ENCODE peak calls at places on chromosomes 6 and 20, in ten cellular contexts. One of them, this sample, is unnamed.
A peak's percentile ranks its signal among the peaks of the same experiment; 100 is the strongest.

GRCh38 chr6:36848658-36849441 is 9.6 kb upstream of the CPNE5 start:
- DNase-seq in suprapubic skin: peak; percentile 66
- DNase-seq in esophagus muscularis mucosa: no peak
- DNase-seq in Peyer's patch: no peak
- DNase-seq in ovary: no peak
- DNase-seq in heart left ventricle: peak; percentile 69
- DNase-seq in body of pancreas: peak; percentile 83
- DNase-seq in adrenal gland: peak; percentile 73
- DNase-seq in A549: no peak
- DNase-seq in HCT116: no peak
- DNase-seq in this sample: peak; percentile 64

GRCh38 chr20:12306107-12306506 is 388.4 kb downstream of the BTBD3 start:
- DNase-seq in suprapubic skin: no peak
- DNase-seq in esophagus muscularis mucosa: no peak
- DNase-seq in Peyer's patch: no peak
- DNase-seq in ovary: no peak
- DNase-seq in heart left ventricle: no peak
- DNase-seq in body of pancreas: no peak
- DNase-seq in adrenal gland: no peak
- DNase-seq in A549: no peak
- DNase-seq in HCT116: no peak
- DNase-seq in this sample: peak; percentile 1

GRCh38 chr20:62652051-62652893 is 10.0 kb downstream of the SLCO4A1 start:
- DNase-seq in suprapubic skin: peak; percentile 96
- DNase-seq in esophagus muscularis mucosa: peak; percentile 98
- DNase-seq in Peyer's patch: peak; percentile 93
- DNase-seq in ovary: peak; percentile 93
- DNase-seq in heart left ventricle: peak; percentile 94
- DNase-seq in body of pancreas: peak; percentile 97
- DNase-seq in adrenal gland: peak; percentile 97
- DNase-seq in A549: peak; percentile 88
- DNase-seq in HCT116: peak; percentile 33
- DNase-seq in this sample: no peak

GRCh38 chr20:38143238-38143645 is 21.8 kb downstream of the TGM2 start:
- DNase-seq in suprapubic skin: no peak
- DNase-seq in esophagus muscularis mucosa: no peak
- DNase-seq in Peyer's patch: no peak
- DNase-seq in ovary: no peak
- DNase-seq in heart left ventricle: no peak
- DNase-seq in body of pancreas: peak; percentile 37
- DNase-seq in adrenal gland: no peak
- DNase-seq in A549: peak; percentile 93
- DNase-seq in HCT116: no peak
- DNase-seq in this sample: no peak

GRCh38 chr6:44224154-44224977 is 971 bp downstream of the SLC29A1 start:
- DNase-seq in suprapubic skin: no peak
- DNase-seq in esophagus muscularis mucosa: no peak
- DNase-seq in Peyer's patch: no peak
- DNase-seq in ovary: peak; percentile 41
- DNase-seq in heart left ventricle: no peak
- DNase-seq in body of pancreas: no peak
- DNase-seq in adrenal gland: peak; percentile 48
- DNase-seq in A549: no peak
- DNase-seq in HCT116: no peak
- DNase-seq in this sample: peak; percentile 70

GRCh38 chr20:62824476-62825287 is 7.8 kb downstream of the COL9A3 start:
- DNase-seq in suprapubic skin: no peak
- DNase-seq in esophagus muscularis mucosa: no peak
- DNase-seq in Peyer's patch: peak; percentile 72
- DNase-seq in ovary: peak; percentile 47
- DNase-seq in heart left ventricle: no peak
- DNase-seq in body of pancreas: no peak
- DNase-seq in adrenal gland: no peak
- DNase-seq in A549: no peak
- DNase-seq in HCT116: no peak
- DNase-seq in this sample: peak; percentile 88

GRCh38 chr6:157513004-157513603 is 132.1 kb downstream of the ZDHHC14 start:
- DNase-seq in suprapubic skin: no peak
- DNase-seq in esophagus muscularis mucosa: no peak
- DNase-seq in Peyer's patch: no peak
- DNase-seq in ovary: no peak
- DNase-seq in heart left ventricle: no peak
- DNase-seq in body of pancreas: peak; percentile 12
- DNase-seq in adrenal gland: no peak
- DNase-seq in A549: no peak
- DNase-seq in HCT116: no peak
- DNase-seq in this sample: no peak

GRCh38 chr20:17431621-17432364 is 99.4 kb downstream of the BFSP1 start:
- DNase-seq in suprapubic skin: no peak
- DNase-seq in esophagus muscularis mucosa: no peak
- DNase-seq in Peyer's patch: peak; percentile 23
- DNase-seq in ovary: peak; percentile 74
- DNase-seq in heart left ventricle: peak; percentile 16
- DNase-seq in body of pancreas: peak; percentile 44
- DNase-seq in adrenal gland: peak; percentile 80
- DNase-seq in A549: peak; percentile 63
- DNase-seq in HCT116: peak; percentile 19
- DNase-seq in this sample: peak; percentile 54

GRCh38 chr6:42742116-42742894 is 3.6 kb downstream of the TBCC start:
- DNase-seq in suprapubic skin: no peak
- DNase-seq in esophagus muscularis mucosa: no peak
- DNase-seq in Peyer's patch: no peak
- DNase-seq in ovary: no peak
- DNase-seq in heart left ventricle: no peak
- DNase-seq in body of pancreas: peak; percentile 25
- DNase-seq in adrenal gland: no peak
- DNase-seq in A549: no peak
- DNase-seq in HCT116: no peak
- DNase-seq in this sample: peak; percentile 27

GRCh38 chr6:73722318-73723060 is 26.5 kb downstream of the CD109 start:
- DNase-seq in suprapubic skin: no peak
- DNase-seq in esophagus muscularis mucosa: no peak
- DNase-seq in Peyer's patch: no peak
- DNase-seq in ovary: no peak
- DNase-seq in heart left ventricle: no peak
- DNase-seq in body of pancreas: no peak
- DNase-seq in adrenal gland: no peak
- DNase-seq in A549: no peak
- DNase-seq in HCT116: no peak
- DNase-seq in this sample: no peak

GRCh38 chr20:37990571-37991151 is 42.6 kb downstream of the TTI1 start:
- DNase-seq in suprapubic skin: peak; percentile 74
- DNase-seq in esophagus muscularis mucosa: no peak
- DNase-seq in Peyer's patch: peak; percentile 89
- DNase-seq in ovary: no peak
- DNase-seq in heart left ventricle: peak; percentile 59
- DNase-seq in body of pancreas: peak; percentile 70
- DNase-seq in adrenal gland: peak; percentile 83
- DNase-seq in A549: peak; percentile 52
- DNase-seq in HCT116: no peak
- DNase-seq in this sample: peak; percentile 95

GRCh38 chr6:29850011-29850553 is 22.5 kb downstream of the HLA-G start:
- DNase-seq in suprapubic skin: no peak
- DNase-seq in esophagus muscularis mucosa: no peak
- DNase-seq in Peyer's patch: peak; percentile 54
- DNase-seq in ovary: no peak
- DNase-seq in heart left ventricle: no peak
- DNase-seq in body of pancreas: peak; percentile 23
- DNase-seq in adrenal gland: no peak
- DNase-seq in A549: no peak
- DNase-seq in HCT116: no peak
- DNase-seq in this sample: no peak

DNA sequence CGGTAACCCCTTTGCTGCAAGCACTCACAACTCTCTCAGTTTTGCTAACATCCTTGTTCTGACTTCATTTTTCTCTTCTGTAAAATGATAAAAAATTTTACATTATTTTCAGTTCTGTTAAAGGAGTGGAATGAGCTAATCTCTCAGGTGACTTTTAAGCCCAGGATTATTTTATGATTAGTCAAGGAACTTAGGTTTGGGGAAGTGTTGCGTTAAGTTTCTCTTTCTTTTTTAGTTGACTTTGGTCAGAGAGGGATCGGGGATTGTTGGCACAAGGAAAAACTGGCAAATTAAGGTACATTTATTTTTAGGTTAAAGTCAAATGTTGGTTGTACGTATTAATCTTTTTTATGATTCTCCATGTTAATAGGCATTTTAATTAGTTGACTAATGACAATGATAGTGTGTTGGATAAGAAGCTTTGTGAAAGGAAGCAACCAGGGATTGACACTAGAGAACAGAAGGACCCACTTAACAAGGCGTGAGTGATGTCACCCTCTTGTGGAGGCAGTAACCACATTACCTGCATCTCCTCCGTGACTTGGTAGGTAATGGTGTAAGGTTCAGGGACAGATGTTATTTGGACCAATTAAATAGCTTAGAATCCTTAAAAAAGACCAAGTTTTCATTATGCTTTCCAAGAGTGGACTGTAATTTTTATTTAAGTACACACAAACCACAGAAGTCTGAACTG is 31.6 kb downstream of the CD83 start:
- DNase-seq in suprapubic skin: no peak
- DNase-seq in esophagus muscularis mucosa: no peak
- DNase-seq in Peyer's patch: no peak
- DNase-seq in ovary: no peak
- DNase-seq in heart left ventricle: no peak
- DNase-seq in body of pancreas: no peak
- DNase-seq in adrenal gland: no peak
- DNase-seq in A549: no peak
- DNase-seq in HCT116: no peak
- DNase-seq in this sample: no peak
- TF ChIP-seq CTCF in suprapubic skin: no peak
- TF ChIP-seq CTCF in esophagus muscularis mucosa: no peak
- TF ChIP-seq CTCF in Peyer's patch: no peak
- TF ChIP-seq CTCF in ovary: no peak
- TF ChIP-seq CTCF in heart left ventricle: no peak
- TF ChIP-seq CTCF in body of pancreas: no peak
- TF ChIP-seq CTCF in adrenal gland: no peak
- TF ChIP-seq CTCF in A549: no peak
- TF ChIP-seq CTCF in HCT116: no peak
- TF ChIP-seq CTCF in this sample: no peak

DNA sequence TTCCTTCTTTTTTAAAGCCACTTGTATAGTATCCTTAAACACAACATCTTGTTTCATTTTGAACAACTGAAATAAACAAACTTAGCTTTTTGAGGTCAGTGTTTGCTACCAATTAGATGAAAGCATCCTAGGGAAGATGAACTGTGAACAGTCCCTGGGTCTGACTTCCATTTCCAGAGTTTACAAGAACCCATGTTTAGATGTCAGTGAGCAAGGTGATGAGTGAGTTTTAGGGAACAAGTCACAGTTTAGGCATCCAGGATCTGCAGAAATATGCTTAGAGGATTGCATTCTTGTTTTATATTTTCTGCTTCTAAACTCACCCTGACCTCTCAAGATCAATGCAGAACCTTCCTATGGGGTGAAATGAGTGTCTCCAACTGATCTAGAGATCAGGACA is 3.0 kb downstream of the ZC2HC1B start:
- DNase-seq in suprapubic skin: no peak
- DNase-seq in esophagus muscularis mucosa: no peak
- DNase-seq in Peyer's patch: no peak
- DNase-seq in ovary: no peak
- DNase-seq in heart left ventricle: no peak
- DNase-seq in body of pancreas: no peak
- DNase-seq in adrenal gland: no peak
- DNase-seq in A549: no peak
- DNase-seq in HCT116: no peak
- DNase-seq in this sample: no peak
- TF ChIP-seq POLR2A in suprapubic skin: no peak
- TF ChIP-seq POLR2A in esophagus muscularis mucosa: no peak
- TF ChIP-seq POLR2A in Peyer's patch: no peak
- TF ChIP-seq POLR2A in ovary: no peak
- TF ChIP-seq POLR2A in heart left ventricle: no peak
- TF ChIP-seq POLR2A in body of pancreas: no peak
- TF ChIP-seq POLR2A in adrenal gland: no peak
- TF ChIP-seq POLR2A in A549: no peak
- TF ChIP-seq POLR2A in HCT116: no peak
- TF ChIP-seq POLR2A in this sample: no peak

DNA sequence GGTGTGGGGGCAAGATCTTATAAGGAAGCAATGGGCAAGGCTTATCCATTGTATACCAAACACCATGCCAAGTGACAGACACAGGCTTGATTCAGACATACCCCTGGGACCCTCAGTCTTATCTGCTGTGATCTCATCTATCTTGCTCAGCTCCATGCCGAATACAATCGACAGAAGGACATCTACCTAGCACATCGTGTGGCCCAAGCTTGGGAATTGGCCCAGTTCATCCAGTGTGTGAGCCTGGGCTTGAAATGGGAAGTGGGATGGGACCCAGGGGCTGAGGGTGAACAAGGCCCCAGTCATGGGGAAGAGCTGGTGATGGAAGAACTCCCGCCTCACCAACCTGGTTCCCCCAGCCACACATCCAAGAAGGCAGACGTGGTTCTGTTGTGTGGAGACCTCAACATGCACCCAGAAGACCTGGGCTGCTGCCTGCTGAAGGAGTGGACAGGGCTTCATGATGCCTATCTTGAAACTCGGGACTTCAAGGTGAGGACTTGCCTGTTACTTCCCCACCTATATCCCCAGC is 1.9 kb downstream of the SMPD2 start:
- DNase-seq in suprapubic skin: no peak
- DNase-seq in esophagus muscularis mucosa: no peak
- DNase-seq in Peyer's patch: no peak
- DNase-seq in ovary: no peak
- DNase-seq in heart left ventricle: no peak
- DNase-seq in body of pancreas: no peak
- DNase-seq in adrenal gland: no peak
- DNase-seq in A549: no peak
- DNase-seq in HCT116: no peak
- DNase-seq in this sample: no peak
- H3K4me3 ChIP-seq in suprapubic skin: no peak overlapping the region
- H3K4me3 ChIP-seq in esophagus muscularis mucosa: no peak overlapping the region
- H3K4me3 ChIP-seq in Peyer's patch: no peak overlapping the region
- H3K4me3 ChIP-seq in ovary: no peak overlapping the region
- H3K4me3 ChIP-seq in heart left ventricle: no peak overlapping the region
- H3K4me3 ChIP-seq in body of pancreas: no peak overlapping the region
- H3K4me3 ChIP-seq in adrenal gland: no peak overlapping the region
- H3K4me3 ChIP-seq in A549: no peak overlapping the region
- H3K4me3 ChIP-seq in HCT116: no peak overlapping the region
- H3K4me3 ChIP-seq in this sample: no peak overlapping the region

DNA sequence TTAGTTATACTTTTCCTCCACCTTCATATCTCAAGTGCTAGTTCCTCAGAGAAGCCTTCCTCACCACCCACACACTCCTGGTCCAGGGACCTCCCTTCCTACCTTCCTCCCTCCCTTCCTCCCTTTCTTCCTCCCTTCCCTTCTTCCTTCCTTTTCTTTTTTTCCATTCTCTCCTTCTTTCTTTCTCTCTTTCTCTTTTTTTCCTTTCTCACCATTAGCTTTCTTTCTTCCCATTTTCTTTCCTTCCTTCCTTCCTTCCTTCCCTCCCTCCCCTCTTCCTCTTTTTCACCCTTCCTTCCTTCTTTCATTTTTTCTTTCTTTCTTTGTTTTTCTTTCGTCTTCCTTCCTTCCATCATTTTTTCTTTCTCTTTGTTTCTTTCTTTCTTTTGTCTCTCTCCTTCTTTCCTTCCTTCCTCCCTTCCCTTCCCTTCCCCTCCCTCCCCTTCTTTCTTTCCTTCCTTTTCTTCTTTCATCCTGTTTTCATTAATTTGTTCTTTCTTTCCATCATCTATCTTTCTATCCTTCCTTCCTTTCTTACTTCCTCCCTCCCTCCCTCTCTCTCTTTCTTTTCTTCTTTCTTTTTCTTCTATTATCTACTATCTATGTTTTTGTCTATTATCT is 416.0 kb downstream of the PLCB1 start:
- DNase-seq in suprapubic skin: no peak
- DNase-seq in esophagus muscularis mucosa: no peak
- DNase-seq in Peyer's patch: no peak
- DNase-seq in ovary: no peak
- DNase-seq in heart left ventricle: no peak
- DNase-seq in body of pancreas: no peak
- DNase-seq in adrenal gland: no peak
- DNase-seq in A549: no peak
- DNase-seq in HCT116: no peak
- DNase-seq in this sample: no peak
- TF ChIP-seq CTCF in suprapubic skin: no peak
- TF ChIP-seq CTCF in esophagus muscularis mucosa: no peak
- TF ChIP-seq CTCF in Peyer's patch: no peak
- TF ChIP-seq CTCF in ovary: no peak
- TF ChIP-seq CTCF in heart left ventricle: no peak
- TF ChIP-seq CTCF in body of pancreas: no peak
- TF ChIP-seq CTCF in adrenal gland: no peak
- TF ChIP-seq CTCF in A549: no peak
- TF ChIP-seq CTCF in HCT116: no peak
- TF ChIP-seq CTCF in this sample: no peak

This sample was measured in NB4.